ENCODE peak calls at places on chromosomes 11 and 22, in ten cellular contexts. F, L, P, U, G, A, D, M, B and H are unnamed samples.
A peak's percentile ranks its signal among the peaks of the same experiment; 100 is the strongest.

GRCh38 chr22:19527861-19528417 is 3.7 kb upstream of the CLDN5 start:
- DNase-seq in F (no peak), U (no peak), A (no peak), B (no peak), M (no peak), D (no peak), P (no peak), L (no peak), G (peak; percentile 11), H (no peak)

GRCh38 chr22:19066531-19067271 is 55.5 kb downstream of the DGCR2 start:
- DNase-seq in L (no peak), B (peak; percentile 80), P (no peak), D (no peak), G (peak; percentile 64), F (no peak), M (no peak), U (no peak), A (no peak), H (peak; percentile 66)

GRCh38 chr11:23201936-23202522 is 341.8 kb upstream of the CCDC179 start:
- DNase-seq in G (no peak), U (no peak), B (no peak), F (no peak), M (no peak), L (no peak), P (no peak), A (no peak), D (no peak), H (peak; percentile 7)

GRCh38 chr22:26068571-26068970 is 100.7 kb upstream of the SEZ6L start:
- DNase-seq in F (no peak), B (no peak), A (no peak), U (no peak), L (no peak), M (no peak), G (no peak), P (no peak), D (no peak), H (no peak)

GRCh38 chr11:65366340-65366773 is 11.8 kb downstream of the TIGD3 start:
- DNase-seq in G (peak; percentile 79), M (peak; percentile 53), P (peak; percentile 92), U (peak; percentile 51), F (no peak), L (no peak), B (peak; percentile 85), D (peak; percentile 50), A (no peak), H (peak; percentile 93)

GRCh38 chr22:19565382-19565902 is 41.2 kb upstream of the CLDN5 start:
- DNase-seq in F (no peak), M (no peak), A (no peak), B (no peak), G (no peak), D (no peak), U (no peak), P (no peak), L (no peak), H (no peak)

GRCh38 chr11:126440792-126441514 is 85.5 kb downstream of the ST3GAL4 start:
- DNase-seq in A (peak; percentile 74), G (peak; percentile 68), F (peak; percentile 83), M (peak; percentile 82), U (peak; percentile 83), D (peak; percentile 80), L (peak; percentile 98), B (peak; percentile 63), P (peak; percentile 93), H (peak; percentile 78)

GRCh38 chr22:20089977-20090729 is 10.1 kb downstream of the DGCR8 start:
- DNase-seq in M (no peak), G (no peak), D (no peak), U (no peak), L (no peak), F (no peak), A (no peak), B (peak; percentile 52), P (no peak), H (no peak)

GRCh38 chr11:129815596-129816461 is at the start of gene TMEM45B:
- DNase-seq in B (no peak), L (peak; percentile 78), F (no peak), A (no peak), G (no peak), U (no peak), D (no peak), M (peak; percentile 80), P (no peak), H (no peak)

GRCh38 chr11:44857490-44857889 is 93.2 kb downstream of the TP53I11 start:
- DNase-seq in F (no peak), D (no peak), G (no peak), P (no peak), M (no peak), B (no peak), A (peak; percentile 36), L (no peak), U (no peak), H (no peak)

DNA sequence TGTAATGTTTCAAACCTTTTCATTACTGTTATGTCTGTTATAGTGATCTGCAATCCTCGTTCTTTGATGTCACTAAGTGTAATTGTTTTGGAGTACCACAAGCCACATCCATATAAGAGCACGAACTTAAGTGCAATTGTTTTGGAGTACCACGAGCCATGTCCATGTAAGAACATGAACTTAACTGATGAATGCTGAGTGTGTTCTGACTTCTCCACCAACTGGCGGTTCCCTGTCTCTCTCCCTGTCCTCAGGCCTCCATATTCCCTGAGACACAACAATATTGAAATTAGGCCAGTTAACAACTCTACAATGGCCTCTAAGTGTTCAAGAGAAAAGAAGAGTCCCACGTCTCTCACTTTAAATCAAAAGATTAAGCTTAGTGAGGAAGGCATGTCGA is 23.5 kb downstream of the TESMIN start:
- DNase-seq in M (no peak), F (no peak), D (no peak), A (no peak), G (peak; percentile 10), B (no peak), U (no peak), P (no peak), L (no peak), H (peak; percentile 46)
- TF ChIP-seq CTCF in M (no peak), F (peak; percentile 36), D (no peak), A (peak; percentile 28), G (peak; percentile 21), B (no peak), U (no peak), P (no peak), L (no peak), H (peak; percentile 31)

GRCh38 chr11:106581399-106581798 is 436.9 kb downstream of the GUCY1A2 start:
- DNase-seq in B (no peak), P (no peak), U (no peak), M (no peak), L (no peak), G (no peak), A (no peak), D (no peak), F (no peak), H (no peak)

DNA sequence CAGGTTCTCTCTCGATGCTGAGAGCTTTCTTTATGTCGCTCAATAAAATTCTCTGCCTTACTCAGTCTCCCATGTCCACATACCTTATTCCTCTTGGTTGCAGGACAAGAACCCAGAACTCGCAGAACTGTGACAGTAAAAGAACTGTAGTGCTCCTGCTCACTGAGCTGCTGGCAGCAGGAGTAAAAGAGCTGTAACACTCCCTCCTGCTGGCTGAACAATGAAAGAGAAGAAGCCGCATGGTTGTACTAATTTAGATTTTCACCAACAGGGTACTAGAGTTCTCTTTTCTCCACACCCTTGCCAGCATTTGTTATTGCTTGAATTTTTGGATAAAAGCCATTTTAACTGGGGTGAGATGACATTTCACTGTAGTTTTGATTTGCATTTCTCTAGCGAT is 433.2 kb downstream of the GUCY1A2 start:
- DNase-seq in P (peak; percentile 50), B (peak; percentile 54), D (no peak), L (no peak), G (peak; percentile 32), F (no peak), M (no peak), A (no peak), U (no peak), H (peak; percentile 53)
- H3K4me3 ChIP-seq in P (no peak overlapping the region), B (no peak overlapping the region), D (no peak overlapping the region), L (no peak overlapping the region), G (no peak overlapping the region), F (no peak overlapping the region), M (no peak overlapping the region), A (no peak overlapping the region), U (no peak overlapping the region), H (no peak overlapping the region)

GRCh38 chr22:22959147-22959827 is 71.7 kb downstream of the IGLL5 start:
- DNase-seq in M (peak; percentile 71), B (peak; percentile 65), F (peak; percentile 96), L (peak; percentile 87), A (peak; percentile 45), G (peak; percentile 67), U (peak; percentile 86), P (peak; percentile 81), D (peak; percentile 81), H (peak; percentile 87)
- TF ChIP-seq CTCF in M (peak; percentile 97), B (peak; percentile 94), F (peak; percentile 98), L (peak; percentile 94), A (peak; percentile 95), G (peak; percentile 87), U (peak; percentile 99), P (peak; percentile 94), D (peak; percentile 93), H (peak; percentile 99)

GRCh38 chr22:33056108-33056507 is 2.1 kb downstream of the SYN3 start:
- DNase-seq in F (no peak), P (no peak), A (no peak), M (no peak), G (no peak), L (no peak), U (no peak), D (no peak), B (no peak), H (no peak)

GRCh38 chr22:33062402-33062801 is 4.2 kb upstream of the SYN3 start:
- DNase-seq in U (no peak), A (no peak), M (no peak), B (no peak), P (no peak), L (no peak), D (no peak), G (no peak), F (no peak), H (no peak)

GRCh38 chr22:33053323-33053722 is 4.9 kb downstream of the SYN3 start:
- DNase-seq in U (no peak), G (no peak), M (no peak), D (no peak), P (no peak), B (no peak), A (no peak), L (no peak), F (no peak), H (no peak)

GRCh38 chr22:33054276-33054675 is 3.9 kb downstream of the SYN3 start:
- DNase-seq in A (no peak), U (no peak), F (no peak), D (no peak), B (no peak), P (no peak), G (no peak), M (no peak), L (no peak), H (no peak)

DNA sequence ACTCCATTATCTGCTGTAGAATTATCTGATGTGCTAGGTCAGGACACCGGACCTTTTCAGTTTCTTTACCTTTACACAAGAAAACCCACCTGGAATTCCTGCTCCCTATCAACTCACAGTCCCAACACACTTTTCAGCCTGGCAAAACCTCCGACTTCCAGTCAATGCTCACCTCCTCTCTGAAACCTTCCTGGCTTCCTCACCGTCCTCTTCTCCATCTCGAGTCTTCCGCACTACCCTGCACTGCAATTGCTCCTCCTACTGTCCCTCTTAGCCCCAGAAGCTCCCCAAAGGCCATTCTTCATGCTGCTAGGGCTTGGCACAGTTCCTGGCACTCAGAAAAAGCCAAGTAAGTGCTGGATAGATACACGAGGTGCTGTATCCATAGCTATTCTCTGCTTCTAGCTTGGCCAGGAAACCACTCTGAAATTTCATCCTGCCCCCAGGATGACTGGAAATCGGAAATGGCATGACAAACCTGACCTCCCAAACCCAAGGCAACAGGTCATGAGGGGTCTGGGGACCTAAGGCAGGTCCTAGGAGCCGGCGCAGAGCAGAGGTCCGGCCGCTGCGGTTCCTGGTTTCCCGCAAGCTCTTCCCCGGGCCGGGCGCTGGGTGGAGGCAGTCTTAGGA is 702 bp downstream of the SYN3 start:
- DNase-seq in G (no peak), L (no peak), U (no peak), M (no peak), P (no peak), A (no peak), F (no peak), D (no peak), B (no peak), H (no peak)
- H3K4me3 ChIP-seq in G (no peak overlapping the region), L (peak overlapping the region; percentile 74), U (no peak overlapping the region), M (no peak overlapping the region), P (peak overlapping the region; percentile 44), A (peak overlapping the region; percentile 61), F (no peak overlapping the region), D (peak overlapping the region; percentile 22), B (no peak overlapping the region), H (no peak overlapping the region)